ENCODE peak calls at places on chromosomes 7 and 10, in seven cellular contexts. G is lower lobe of right lung, U is A549, S is AG04450, V is thyroid gland, R is colonic mucosa, B is dorsolateral prefrontal cortex. C is an unnamed sample.

GRCh38 chr10:78604721-78605120 is 464.0 kb upstream of the ZMIZ1 start:
- DNase-seq in V (no peak), R (no peak), S (no peak), G (no peak), U (no peak), B (no peak), C (no peak)

GRCh38 chr10:58642283-58642682 is 129.6 kb downstream of the BICC1 start:
- DNase-seq in S (no peak), R (no peak), U (no peak), B (no peak), G (no peak), V (no peak), C (no peak)

GRCh38 chr7:20588678-20589077 is 26.8 kb upstream of the ABCB5 start:
- DNase-seq in S (no peak), G (no peak), B (no peak), R (no peak), U (no peak), V (no peak), C (no peak)

GRCh38 chr7:36939816-36940215 is 215.5 kb upstream of the AOAH start:
- DNase-seq in R (no peak), G (no peak), S (no peak), U (no peak), B (no peak), V (no peak), C (no peak)

GRCh38 chr10:124152781-124153600 is 59.6 kb upstream of the CHST15 start:
- DNase-seq in R (peak; percentile 63), U (peak; percentile 97), S (peak; percentile 51), G (peak; percentile 58), V (peak; percentile 57), B (no peak), C (peak; percentile 67)

GRCh38 chr7:76260171-76260703 is 42.2 kb upstream of the HSPB1 start:
- DNase-seq in G (no peak), V (peak; percentile 14), B (no peak), S (no peak), U (no peak), R (peak; percentile 30), C (no peak)

GRCh38 chr7:33091641-33092191 is 17.5 kb downstream of the RP9 start:
- DNase-seq in R (no peak), S (no peak), B (no peak), U (no peak), V (no peak), G (no peak), C (no peak)

GRCh38 chr10:77236700-77237099 is 400.9 kb downstream of the KCNMA1 start:
- DNase-seq in U (no peak), R (no peak), B (no peak), S (no peak), G (no peak), V (no peak), C (no peak)

GRCh38 chr7:100137851-100138760 is 10.6 kb upstream of the LAMTOR4 start:
- DNase-seq in R (no peak), B (no peak), V (no peak), U (no peak), S (no peak), G (no peak), C (no peak)

GRCh38 chr7:123771256-123771655 is 22.5 kb upstream of the WASL start:
- DNase-seq in G (no peak), S (no peak), R (no peak), V (no peak), B (no peak), U (no peak), C (no peak)

GRCh38 chr10:104707602-104708160 is 66.6 kb downstream of the SORCS3 start:
- DNase-seq in S (no peak), G (no peak), U (no peak), B (no peak), V (no peak), R (no peak), C (no peak)

GRCh38 chr10:18010050-18010449 is 58.3 kb downstream of the SLC39A12 start:
- DNase-seq in R (no peak), U (no peak), V (no peak), G (no peak), B (no peak), S (no peak), C (no peak)

GRCh38 chr10:87594181-87594580 is 65.5 kb upstream of the PAPSS2 start:
- DNase-seq in U (no peak), G (no peak), V (no peak), B (no peak), R (no peak), S (no peak), C (no peak)

GRCh38 chr10:27822286-27822685 is 76.7 kb upstream of the MKX start:
- DNase-seq in U (no peak), G (no peak), S (peak; percentile 3), B (no peak), V (peak; percentile 8), R (no peak), C (no peak)

GRCh38 chr7:23074443-23075244 is 30.9 kb upstream of the KLHL7 start:
- DNase-seq in V (no peak), R (no peak), B (no peak), U (no peak), S (no peak), G (no peak), C (no peak)

GRCh38 chr10:9824546-9825164 is 1193.0 kb upstream of the CELF2 start:
- DNase-seq in V (no peak), R (no peak), S (no peak), U (no peak), B (no peak), G (no peak), C (no peak)

GRCh38 chr10:26869528-26869927 is 8.8 kb upstream of the ABI1 start:
- DNase-seq in B (no peak), V (no peak), S (no peak), R (no peak), U (no peak), G (no peak), C (no peak)

GRCh38 chr10:43221419-43222293 is 45.2 kb downstream of the RASGEF1A start:
- DNase-seq in B (no peak), V (peak; percentile 0), U (peak; percentile 21), S (no peak), G (peak; percentile 28), R (no peak), C (peak; percentile 6)

GRCh38 chr10:95963992-95964391 is 56.2 kb downstream of the CC2D2B start:
- DNase-seq in R (no peak), G (no peak), U (no peak), V (no peak), S (no peak), B (no peak), C (no peak)

GRCh38 chr7:148852272-148852671 is 31.8 kb downstream of the EZH2 start:
- DNase-seq in V (no peak), B (no peak), S (no peak), U (no peak), R (no peak), G (no peak), C (no peak)

GRCh38 chr7:150992833-150993302 is 2.1 kb downstream of the NOS3 start:
- DNase-seq in G (no peak), B (no peak), R (no peak), S (no peak), V (peak; percentile 11), U (no peak), C (no peak)

DNA sequence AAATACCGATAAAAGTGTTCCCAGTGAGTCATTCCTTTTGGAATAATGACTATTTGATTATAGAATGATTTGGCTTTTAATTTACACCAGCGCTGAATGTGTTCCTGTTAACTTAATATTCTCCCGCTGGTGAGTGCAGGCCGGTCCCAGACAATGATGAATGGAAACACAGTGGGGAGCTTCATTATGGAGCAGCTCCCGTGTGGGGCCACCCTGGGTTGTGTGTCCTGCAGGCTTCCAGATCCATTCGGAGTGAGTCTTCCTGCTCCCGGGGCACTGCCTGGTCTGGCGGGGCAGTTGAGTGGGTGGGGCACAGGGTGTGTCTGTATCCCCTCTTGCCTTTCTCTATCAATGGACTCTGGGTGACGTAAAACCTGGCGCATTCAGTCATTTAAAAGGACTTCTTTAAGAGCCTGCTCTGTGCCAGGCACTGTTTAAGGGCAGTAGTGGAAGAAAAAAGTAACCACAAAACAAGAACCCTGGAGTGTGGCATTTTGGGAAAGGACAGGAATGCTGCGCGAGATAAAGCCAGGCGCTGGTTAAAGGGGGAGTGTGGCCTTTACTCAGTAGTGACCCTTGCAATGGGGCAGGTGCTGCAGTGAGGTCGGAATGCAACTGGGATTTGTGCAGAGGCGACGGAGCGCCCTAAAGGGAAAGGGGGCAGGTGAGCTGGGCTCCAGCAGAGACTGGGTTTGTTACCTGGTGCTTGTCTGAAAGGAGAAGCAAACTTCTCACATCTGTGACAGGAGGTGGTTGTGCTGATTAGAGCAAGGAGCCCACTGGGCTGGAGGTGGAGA is 263.4 kb downstream of the ACTR3B start:
- DNase-seq in V (no peak), B (no peak), G (no peak), U (no peak), R (no peak), S (no peak), C (no peak)
- H3K4me3 ChIP-seq in V (no peak overlapping the region), B (no peak overlapping the region), G (no peak overlapping the region), U (no peak overlapping the region), R (no peak overlapping the region), S (no peak overlapping the region), C (no peak overlapping the region)

GRCh38 chr7:39565538-39565937 is 666 bp upstream of the YAE1 start:
- DNase-seq in V (no peak), S (no peak), B (no peak), R (peak; percentile 19), G (no peak), U (no peak), C (no peak)
- H3K4me3 ChIP-seq in V (no peak overlapping the region), S (peak overlapping the region; percentile 94), B (peak overlapping the region; percentile 73), R (peak overlapping the region; percentile 57), G (peak overlapping the region; percentile 80), U (peak overlapping the region; percentile 74), C (peak overlapping the region; percentile 86)

GRCh38 chr7:73702665-73703064 is 16.8 kb downstream of the STX1A start:
- DNase-seq in B (no peak), G (no peak), R (no peak), U (no peak), V (no peak), S (no peak), C (no peak)

GRCh38 chr7:73703985-73704639 is 15.4 kb downstream of the STX1A start:
- DNase-seq in R (peak; percentile 71), G (peak; percentile 65), V (no peak), U (peak; percentile 74), B (no peak), S (no peak), C (peak; percentile 73)

GRCh38 chr7:73703225-73703624 is 16.2 kb downstream of the STX1A start:
- DNase-seq in B (no peak), V (no peak), R (no peak), U (no peak), G (no peak), S (no peak), C (no peak)

GRCh38 chr7:73704640-73705550 is 14.6 kb downstream of the STX1A start:
- DNase-seq in R (no peak), S (no peak), G (peak; percentile 65), B (no peak), V (no peak), U (peak; percentile 94), C (no peak)

DNA sequence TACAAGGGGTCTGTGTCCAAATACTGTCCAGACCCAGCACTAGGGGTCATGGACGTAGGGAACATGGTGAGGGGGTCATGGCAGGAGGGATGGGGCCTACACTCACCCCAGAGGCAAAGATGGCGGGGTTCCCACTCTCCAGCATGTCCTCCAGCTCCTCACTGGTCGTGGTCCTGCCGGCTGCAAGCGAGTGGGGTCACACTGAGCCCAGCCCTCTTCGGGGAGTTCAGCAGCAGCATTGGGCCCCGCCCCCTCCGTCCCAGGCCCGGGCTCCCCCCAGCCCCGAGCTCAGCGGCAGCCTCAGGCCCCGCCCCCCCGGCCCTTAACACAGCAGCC is 15.9 kb downstream of the STX1A start:
- DNase-seq in U (no peak), S (no peak), V (no peak), G (no peak), B (no peak), R (no peak), C (no peak)
- H3K4me3 ChIP-seq in U (peak overlapping the region; percentile 35), S (no peak overlapping the region), V (no peak overlapping the region), G (peak overlapping the region; percentile 25), B (peak overlapping the region; percentile 15), R (peak overlapping the region; percentile 24), C (no peak overlapping the region)

GRCh38 chr10:47440207-47440606 is 43.7 kb downstream of the ANXA8 start:
- DNase-seq in U (no peak), G (no peak), V (no peak), S (no peak), B (no peak), R (no peak), C (no peak)
- H3K4me3 ChIP-seq in U (no peak overlapping the region), G (no peak overlapping the region), V (no peak overlapping the region), S (no peak overlapping the region), B (no peak overlapping the region), R (no peak overlapping the region), C (no peak overlapping the region)

C was measured in psoas muscle.